ENCODE peak calls at places on chromosomes 1 and 21, in five cellular contexts. D is NCI-H1436; B is endothelial cell; V is stimulated activated naive CD4-positive, alpha-beta T cell; M is amniotic stem cell. C is an unnamed sample.

GRCh38 chr1:46581685-46582455 is 22.2 kb downstream of the MKNK1 start:
- DNase-seq in D (no peak), B (no peak), V (no peak), M (no peak), C (no peak)

GRCh38 chr1:45306319-45306718 is 20.4 kb upstream of the HPDL start:
- DNase-seq in D (no peak), B (no peak), V (no peak), M (no peak), C (no peak)

GRCh38 chr1:37001697-37002096 is 32.6 kb downstream of the GRIK3 start:
- DNase-seq in D (no peak), B (no peak), V (no peak), M (no peak), C (no peak)

GRCh38 chr1:2528966-2529750 is 905 bp downstream of the HES5 start:
- DNase-seq in D (no peak), B (no peak), V (peak), M (no peak), C (no peak)

GRCh38 chr1:160629286-160630210 is 17.3 kb downstream of the SLAMF1 start:
- DNase-seq in D (no peak), B (no peak), V (peak), M (no peak), C (no peak)

GRCh38 chr1:16719571-16720402 is 20.5 kb upstream of the RNU1-4 start:
- DNase-seq in D (no peak), B (peak), V (no peak), M (no peak), C (no peak)

GRCh38 chr1:3283849-3284248 is 170.6 kb upstream of the ARHGEF16 start:
- DNase-seq in D (no peak), B (peak), V (no peak), M (no peak), C (no peak)

GRCh38 chr1:221667504-221667903 is 74.4 kb downstream of the DUSP10 start:
- DNase-seq in D (no peak), B (no peak), V (no peak), M (peak), C (no peak)

GRCh38 chr1:165895451-165895871 is 68.0 kb downstream of the UCK2 start:
- DNase-seq in D (no peak), B (no peak), V (no peak), M (no peak), C (peak)

GRCh38 chr1:204859885-204860284 is 10.8 kb upstream of the NFASC start:
- DNase-seq in D (no peak), B (no peak), V (no peak), M (no peak), C (no peak)

GRCh38 chr1:205972491-205973168 is 29.4 kb upstream of the SLC26A9 start:
- DNase-seq in D (no peak), B (no peak), V (no peak), M (no peak), C (no peak)

GRCh38 chr1:198649598-198650338 is 10.9 kb downstream of the PTPRC start:
- DNase-seq in D (no peak), B (no peak), V (no peak), M (no peak), C (no peak)

GRCh38 chr1:113168946-113169345 is 95.9 kb downstream of the LRIG2 start:
- DNase-seq in D (no peak), B (no peak), V (no peak), M (no peak), C (no peak)

GRCh38 chr21:36193200-36193599 is 36.6 kb downstream of the DOP1B start:
- DNase-seq in D (no peak), B (no peak), V (no peak), M (peak), C (no peak)

GRCh38 chr1:58204284-58204683 is 342.2 kb downstream of the OMA1 start:
- DNase-seq in D (no peak), B (peak), V (no peak), M (no peak), C (no peak)

GRCh38 chr1:224782601-224783000 is 146.9 kb upstream of the DNAH14 start:
- DNase-seq in D (no peak), B (no peak), V (no peak), M (no peak), C (no peak)

GRCh38 chr1:41529621-41530395 is 45.3 kb upstream of the EDN2 start:
- DNase-seq in D (no peak), B (no peak), V (no peak), M (no peak), C (no peak)

GRCh38 chr1:93344484-93344883 is 1.2 kb upstream of the DR1 start:
- DNase-seq in D (no peak), B (no peak), V (no peak), M (no peak), C (no peak)

GRCh38 chr1:8211620-8212442 is 106.1 kb upstream of the SLC45A1 start:
- DNase-seq in D (no peak), B (no peak), V (no peak), M (peak), C (peak)

GRCh38 chr1:52674497-52675384 is 23.4 kb downstream of the COA7 start:
- DNase-seq in D (no peak), B (no peak), V (no peak), M (no peak), C (no peak)

GRCh38 chr1:118555638-118556037 is 370.6 kb upstream of the SPAG17 start:
- DNase-seq in D (no peak), B (no peak), V (no peak), M (no peak), C (no peak)

GRCh38 chr1:196723325-196724185 is 51.1 kb upstream of the CFHR3 start:
- DNase-seq in D (peak), B (peak), V (no peak), M (no peak), C (peak)

GRCh38 chr1:6490181-6491075 is 1.0 kb downstream of the PLEKHG5 start:
- DNase-seq in D (peak), B (peak), V (peak), M (peak), C (peak)

GRCh38 chr21:25752389-25752788 is 17.6 kb downstream of the GABPA start:
- DNase-seq in D (no peak), B (no peak), V (no peak), M (no peak), C (no peak)

GRCh38 chr1:100036718-100037664 is 67.2 kb downstream of the SLC35A3 start:
- DNase-seq in D (no peak), B (no peak), V (peak), M (no peak), C (no peak)

GRCh38 chr1:214310777-214311690 is 30.1 kb downstream of the SMYD2 start:
- DNase-seq in D (no peak), B (no peak), V (peak), M (no peak), C (no peak)

GRCh38 chr1:223738465-223739365 is 26.4 kb downstream of the CAPN2 start:
- DNase-seq in D (no peak), B (no peak), V (no peak), M (no peak), C (no peak)

GRCh38 chr1:243930822-243931671 is 81.0 kb upstream of the AKT3 start:
- DNase-seq in D (no peak), B (no peak), V (no peak), M (no peak), C (no peak)

GRCh38 chr1:107637101-107637500 is 327.9 kb downstream of the VAV3 start:
- DNase-seq in D (no peak), B (no peak), V (no peak), M (no peak), C (no peak)